ENCODE peak calls at places on chromosomes 3 and 15, in eight cellular contexts. One of them, this sample, is unnamed.

GRCh38 chr15:29668120-29668602 is 154.1 kb downstream of the TJP1 start:
- DNase-seq in AG20443: peak
- DNase-seq in IMR-90: peak
- DNase-seq in cardiac fibroblast: peak
- DNase-seq in GM12865: peak
- DNase-seq in non-pigmented ciliary epithelial cell: peak
- DNase-seq in heart left ventricle: peak
- DNase-seq in mucosa of gallbladder: peak
- DNase-seq in this sample: peak

GRCh38 chr3:64681827-64682226 is 6.0 kb downstream of the ADAMTS9 start:
- DNase-seq in AG20443: no peak
- DNase-seq in IMR-90: no peak
- DNase-seq in cardiac fibroblast: no peak
- DNase-seq in GM12865: no peak
- DNase-seq in non-pigmented ciliary epithelial cell: no peak
- DNase-seq in heart left ventricle: no peak
- DNase-seq in mucosa of gallbladder: no peak
- DNase-seq in this sample: no peak

GRCh38 chr3:168511428-168512014 is 415.8 kb upstream of the GOLIM4 start:
- DNase-seq in AG20443: peak
- DNase-seq in IMR-90: peak
- DNase-seq in cardiac fibroblast: peak
- DNase-seq in GM12865: peak
- DNase-seq in non-pigmented ciliary epithelial cell: peak
- DNase-seq in heart left ventricle: no peak
- DNase-seq in mucosa of gallbladder: no peak
- DNase-seq in this sample: no peak

GRCh38 chr15:71588746-71589145 is 221.6 kb upstream of the NR2E3 start:
- DNase-seq in AG20443: peak
- DNase-seq in IMR-90: peak
- DNase-seq in cardiac fibroblast: peak
- DNase-seq in GM12865: no peak
- DNase-seq in non-pigmented ciliary epithelial cell: peak
- DNase-seq in heart left ventricle: no peak
- DNase-seq in mucosa of gallbladder: no peak
- DNase-seq in this sample: peak

GRCh38 chr3:41920406-41920970 is 41.4 kb downstream of the ULK4 start:
- DNase-seq in AG20443: no peak
- DNase-seq in IMR-90: no peak
- DNase-seq in cardiac fibroblast: no peak
- DNase-seq in GM12865: no peak
- DNase-seq in non-pigmented ciliary epithelial cell: no peak
- DNase-seq in heart left ventricle: no peak
- DNase-seq in mucosa of gallbladder: no peak
- DNase-seq in this sample: peak

GRCh38 chr15:42704492-42704926 is 32.4 kb downstream of the CDAN1 start:
- DNase-seq in AG20443: peak
- DNase-seq in IMR-90: peak
- DNase-seq in cardiac fibroblast: peak
- DNase-seq in GM12865: peak
- DNase-seq in non-pigmented ciliary epithelial cell: peak
- DNase-seq in heart left ventricle: peak
- DNase-seq in mucosa of gallbladder: peak
- DNase-seq in this sample: peak

GRCh38 chr3:100966049-100966471 is 27.2 kb downstream of the ABI3BP start:
- DNase-seq in AG20443: no peak
- DNase-seq in IMR-90: peak
- DNase-seq in cardiac fibroblast: no peak
- DNase-seq in GM12865: no peak
- DNase-seq in non-pigmented ciliary epithelial cell: no peak
- DNase-seq in heart left ventricle: no peak
- DNase-seq in mucosa of gallbladder: no peak
- DNase-seq in this sample: no peak

GRCh38 chr3:116154389-116154788 is 290.9 kb downstream of the LSAMP start:
- DNase-seq in AG20443: no peak
- DNase-seq in IMR-90: no peak
- DNase-seq in cardiac fibroblast: no peak
- DNase-seq in GM12865: no peak
- DNase-seq in non-pigmented ciliary epithelial cell: no peak
- DNase-seq in heart left ventricle: no peak
- DNase-seq in mucosa of gallbladder: no peak
- DNase-seq in this sample: no peak

GRCh38 chr3:40104441-40104840 is 205.1 kb upstream of the EIF1B start:
- DNase-seq in AG20443: no peak
- DNase-seq in IMR-90: no peak
- DNase-seq in cardiac fibroblast: no peak
- DNase-seq in GM12865: no peak
- DNase-seq in non-pigmented ciliary epithelial cell: no peak
- DNase-seq in heart left ventricle: no peak
- DNase-seq in mucosa of gallbladder: no peak
- DNase-seq in this sample: no peak

GRCh38 chr3:179229177-179229576 is 21.7 kb downstream of the KCNMB3 start:
- DNase-seq in AG20443: no peak
- DNase-seq in IMR-90: no peak
- DNase-seq in cardiac fibroblast: no peak
- DNase-seq in GM12865: peak
- DNase-seq in non-pigmented ciliary epithelial cell: no peak
- DNase-seq in heart left ventricle: no peak
- DNase-seq in mucosa of gallbladder: no peak
- DNase-seq in this sample: no peak

GRCh38 chr3:51434110-51434509 is 43.0 kb downstream of the RBM15B start:
- DNase-seq in AG20443: no peak
- DNase-seq in IMR-90: no peak
- DNase-seq in cardiac fibroblast: no peak
- DNase-seq in GM12865: no peak
- DNase-seq in non-pigmented ciliary epithelial cell: no peak
- DNase-seq in heart left ventricle: no peak
- DNase-seq in mucosa of gallbladder: no peak
- DNase-seq in this sample: no peak

GRCh38 chr15:66774001-66774814 is 72.2 kb downstream of the SMAD6 start:
- DNase-seq in AG20443: peak
- DNase-seq in IMR-90: peak
- DNase-seq in cardiac fibroblast: peak
- DNase-seq in GM12865: peak
- DNase-seq in non-pigmented ciliary epithelial cell: no peak
- DNase-seq in heart left ventricle: peak
- DNase-seq in mucosa of gallbladder: peak
- DNase-seq in this sample: no peak

GRCh38 chr3:124791639-124792111 is 61.4 kb downstream of the UMPS start:
- DNase-seq in AG20443: peak
- DNase-seq in IMR-90: peak
- DNase-seq in cardiac fibroblast: peak
- DNase-seq in GM12865: peak
- DNase-seq in non-pigmented ciliary epithelial cell: peak
- DNase-seq in heart left ventricle: peak
- DNase-seq in mucosa of gallbladder: peak
- DNase-seq in this sample: no peak

GRCh38 chr3:59654120-59654952 is 604.5 kb upstream of the CFAP20DC start:
- DNase-seq in AG20443: peak
- DNase-seq in IMR-90: peak
- DNase-seq in cardiac fibroblast: peak
- DNase-seq in GM12865: no peak
- DNase-seq in non-pigmented ciliary epithelial cell: no peak
- DNase-seq in heart left ventricle: peak
- DNase-seq in mucosa of gallbladder: peak
- DNase-seq in this sample: no peak

GRCh38 chr3:69936266-69936665 is 63.3 kb upstream of the SAMMSON start:
- DNase-seq in AG20443: no peak
- DNase-seq in IMR-90: no peak
- DNase-seq in cardiac fibroblast: no peak
- DNase-seq in GM12865: no peak
- DNase-seq in non-pigmented ciliary epithelial cell: no peak
- DNase-seq in heart left ventricle: no peak
- DNase-seq in mucosa of gallbladder: no peak
- DNase-seq in this sample: no peak

GRCh38 chr3:30521156-30521555 is 85.2 kb upstream of the TGFBR2 start:
- DNase-seq in AG20443: no peak
- DNase-seq in IMR-90: no peak
- DNase-seq in cardiac fibroblast: no peak
- DNase-seq in GM12865: no peak
- DNase-seq in non-pigmented ciliary epithelial cell: no peak
- DNase-seq in heart left ventricle: no peak
- DNase-seq in mucosa of gallbladder: no peak
- DNase-seq in this sample: no peak

GRCh38 chr3:177816667-177817208 is 619.5 kb upstream of the TBL1XR1 start:
- DNase-seq in AG20443: peak
- DNase-seq in IMR-90: peak
- DNase-seq in cardiac fibroblast: peak
- DNase-seq in GM12865: no peak
- DNase-seq in non-pigmented ciliary epithelial cell: peak
- DNase-seq in heart left ventricle: no peak
- DNase-seq in mucosa of gallbladder: peak
- DNase-seq in this sample: peak

This sample was measured in epithelial cell of proximal tubule.